ENCODE peak calls at places on chromosomes 5 and 9, in four cellular contexts. One of them, this sample, is unnamed.
A peak's percentile ranks its signal among the peaks of the same experiment; 100 is the strongest.

GRCh38 chr9:38437193-38437823 is 13.1 kb upstream of the IGFBPL1 start:
- DNase-seq in thoracic aorta: no peak
- DNase-seq in ovary: no peak
- DNase-seq in SJSA1: peak; percentile 41
- DNase-seq in this sample: no peak

GRCh38 chr5:54528633-54529032 is 11.1 kb downstream of the SNX18 start:
- DNase-seq in SJSA1: no peak
- DNase-seq in thoracic aorta: no peak
- DNase-seq in ovary: peak; percentile 37
- DNase-seq in this sample: no peak

GRCh38 chr5:159965031-159965837 is 43.7 kb upstream of the TTC1 start:
- DNase-seq in ovary: peak; percentile 62
- DNase-seq in SJSA1: peak; percentile 46
- DNase-seq in thoracic aorta: peak; percentile 9
- DNase-seq in this sample: peak; percentile 50

GRCh38 chr5:71783891-71784290 is 64.8 kb downstream of the CARTPT start:
- DNase-seq in thoracic aorta: no peak
- DNase-seq in ovary: no peak
- DNase-seq in SJSA1: no peak
- DNase-seq in this sample: no peak

GRCh38 chr5:157100140-157100679 is 8.6 kb downstream of the HAVCR2 start:
- DNase-seq in ovary: no peak
- DNase-seq in SJSA1: no peak
- DNase-seq in thoracic aorta: no peak
- DNase-seq in this sample: no peak

GRCh38 chr5:132426525-132427138 is 57.1 kb downstream of the SLC22A5 start:
- DNase-seq in SJSA1: peak; percentile 96
- DNase-seq in thoracic aorta: peak; percentile 68
- DNase-seq in ovary: peak; percentile 50
- DNase-seq in this sample: peak; percentile 45

GRCh38 chr5:179457612-179458011 is 92.7 kb upstream of the RUFY1 start:
- DNase-seq in thoracic aorta: no peak
- DNase-seq in SJSA1: no peak
- DNase-seq in ovary: no peak
- DNase-seq in this sample: no peak

GRCh38 chr9:124163988-124164350 is 93.8 kb upstream of the NEK6 start:
- DNase-seq in thoracic aorta: no peak
- DNase-seq in ovary: no peak
- DNase-seq in SJSA1: no peak
- DNase-seq in this sample: no peak

GRCh38 chr5:150323819-150324218 is 21.1 kb upstream of the ARSI start:
- DNase-seq in ovary: no peak
- DNase-seq in SJSA1: no peak
- DNase-seq in thoracic aorta: no peak
- DNase-seq in this sample: no peak

GRCh38 chr9:69497816-69498215 is 172.8 kb downstream of the ENTREP1 start:
- DNase-seq in SJSA1: no peak
- DNase-seq in ovary: no peak
- DNase-seq in thoracic aorta: no peak
- DNase-seq in this sample: no peak

GRCh38 chr9:113238859-113239231 is 17.5 kb downstream of the SLC31A1 start:
- DNase-seq in SJSA1: no peak
- DNase-seq in thoracic aorta: no peak
- DNase-seq in ovary: no peak
- DNase-seq in this sample: no peak

GRCh38 chr5:145510769-145511168 is 324.4 kb downstream of the PRELID2 start:
- DNase-seq in thoracic aorta: no peak
- DNase-seq in ovary: no peak
- DNase-seq in SJSA1: no peak
- DNase-seq in this sample: no peak

GRCh38 chr5:56900395-56900794 is 9.0 kb upstream of the SETD9 start:
- DNase-seq in thoracic aorta: no peak
- DNase-seq in ovary: no peak
- DNase-seq in SJSA1: no peak
- DNase-seq in this sample: no peak

GRCh38 chr5:38825494-38825893 is 20.3 kb upstream of the OSMR start:
- DNase-seq in SJSA1: no peak
- DNase-seq in ovary: no peak
- DNase-seq in thoracic aorta: no peak
- DNase-seq in this sample: no peak

GRCh38 chr5:36209664-36210063 is 32.1 kb downstream of the NADK2 start:
- DNase-seq in SJSA1: no peak
- DNase-seq in ovary: no peak
- DNase-seq in thoracic aorta: no peak
- DNase-seq in this sample: no peak

GRCh38 chr5:84383816-84384603 is 670 bp downstream of the EDIL3 start:
- DNase-seq in ovary: peak; percentile 20
- DNase-seq in thoracic aorta: no peak
- DNase-seq in SJSA1: peak; percentile 82
- DNase-seq in this sample: peak; percentile 20

GRCh38 chr9:121395558-121395957 is 25.5 kb upstream of the STOM start:
- DNase-seq in ovary: no peak
- DNase-seq in SJSA1: no peak
- DNase-seq in thoracic aorta: no peak
- DNase-seq in this sample: no peak

GRCh38 chr5:125499969-125500368 is 753.5 kb upstream of the ZNF608 start:
- DNase-seq in thoracic aorta: no peak
- DNase-seq in ovary: no peak
- DNase-seq in SJSA1: no peak
- DNase-seq in this sample: no peak

GRCh38 chr5:150307617-150308426 is 5.1 kb upstream of the ARSI start:
- DNase-seq in SJSA1: no peak
- DNase-seq in ovary: no peak
- DNase-seq in thoracic aorta: no peak
- DNase-seq in this sample: no peak

GRCh38 chr5:32217886-32218396 is 43.8 kb upstream of the GOLPH3 start:
- DNase-seq in SJSA1: no peak
- DNase-seq in thoracic aorta: no peak
- DNase-seq in ovary: no peak
- DNase-seq in this sample: peak; percentile 47

GRCh38 chr9:32969270-32969669 is 32.2 kb downstream of the APTX start:
- DNase-seq in ovary: no peak
- DNase-seq in SJSA1: no peak
- DNase-seq in thoracic aorta: no peak
- DNase-seq in this sample: no peak

DNA sequence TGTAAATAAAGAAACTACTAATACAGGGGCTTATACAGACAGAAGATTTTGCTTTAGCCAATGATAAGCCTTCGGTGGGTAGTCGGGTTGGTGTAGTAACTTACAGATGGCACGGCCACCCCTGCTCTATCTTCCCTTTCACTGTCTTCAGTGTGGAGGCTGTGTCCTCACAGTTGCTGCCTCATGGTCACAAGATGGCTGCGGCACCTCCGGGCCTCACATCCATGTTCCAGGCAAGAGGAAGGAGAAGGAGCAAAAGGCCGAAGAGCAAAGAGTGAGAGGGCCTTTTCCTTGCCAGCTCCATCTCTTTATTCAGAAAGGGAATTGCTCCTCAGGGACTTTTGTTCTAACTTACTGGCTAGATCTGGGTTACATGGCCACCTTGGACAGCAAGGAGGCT is 22.2 kb upstream of the IER5L start:
- DNase-seq in ovary: no peak
- DNase-seq in thoracic aorta: no peak
- DNase-seq in SJSA1: no peak
- DNase-seq in this sample: no peak
- H3K27ac ChIP-seq in ovary: no peak overlapping the region
- H3K27ac ChIP-seq in thoracic aorta: no peak overlapping the region
- H3K27ac ChIP-seq in SJSA1: no peak overlapping the region
- H3K27ac ChIP-seq in this sample: no peak overlapping the region

DNA sequence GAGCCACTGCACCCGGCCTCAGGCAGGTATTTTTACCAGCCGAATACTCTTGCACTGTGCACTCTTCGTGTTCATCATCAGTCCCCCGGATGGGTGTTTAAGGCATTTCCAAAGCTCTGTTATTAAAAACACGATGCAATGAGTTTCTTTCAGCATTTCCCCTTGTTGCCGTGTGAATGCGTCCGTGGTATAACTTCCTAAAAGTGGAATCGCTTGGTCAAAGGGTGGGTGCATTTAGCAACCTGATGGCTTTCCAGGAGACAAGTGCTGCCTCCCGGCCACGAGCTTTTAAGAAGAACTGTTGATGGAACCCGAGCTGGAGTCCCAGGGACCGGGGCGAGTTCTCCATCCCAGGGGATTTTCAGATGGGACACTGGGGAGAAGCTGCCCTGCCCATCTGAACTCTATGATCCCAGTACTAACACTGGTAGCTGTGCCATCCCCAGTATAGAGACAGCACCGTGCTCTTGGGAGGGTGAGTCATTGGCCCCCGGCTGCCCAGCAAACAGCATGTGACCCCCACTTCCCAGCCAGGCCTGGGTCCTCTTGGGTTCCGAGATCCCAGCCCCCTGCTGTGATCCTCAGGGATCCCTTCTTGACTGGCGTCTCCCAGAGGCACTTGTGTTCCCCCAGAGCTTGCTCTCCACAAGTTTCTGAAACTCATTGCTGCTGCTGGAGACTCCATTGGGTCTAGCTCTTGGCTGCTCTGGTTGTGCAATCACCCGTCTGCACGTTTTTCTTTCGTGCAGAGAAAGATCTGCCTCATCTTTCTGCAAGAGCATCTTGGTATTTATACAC is 169.5 kb upstream of the IER5L start:
- DNase-seq in ovary: no peak
- DNase-seq in SJSA1: no peak
- DNase-seq in thoracic aorta: no peak
- DNase-seq in this sample: no peak
- H3K27ac ChIP-seq in ovary: no peak overlapping the region
- H3K27ac ChIP-seq in SJSA1: no peak overlapping the region
- H3K27ac ChIP-seq in thoracic aorta: no peak overlapping the region
- H3K27ac ChIP-seq in this sample: no peak overlapping the region

GRCh38 chr9:20559236-20559896 is 62.9 kb downstream of the MLLT3 start:
- DNase-seq in ovary: no peak
- DNase-seq in SJSA1: no peak
- DNase-seq in thoracic aorta: no peak
- DNase-seq in this sample: no peak
- H3K27ac ChIP-seq in ovary: no peak overlapping the region
- H3K27ac ChIP-seq in SJSA1: peak overlapping the region; percentile 87
- H3K27ac ChIP-seq in thoracic aorta: no peak overlapping the region
- H3K27ac ChIP-seq in this sample: no peak overlapping the region

DNA sequence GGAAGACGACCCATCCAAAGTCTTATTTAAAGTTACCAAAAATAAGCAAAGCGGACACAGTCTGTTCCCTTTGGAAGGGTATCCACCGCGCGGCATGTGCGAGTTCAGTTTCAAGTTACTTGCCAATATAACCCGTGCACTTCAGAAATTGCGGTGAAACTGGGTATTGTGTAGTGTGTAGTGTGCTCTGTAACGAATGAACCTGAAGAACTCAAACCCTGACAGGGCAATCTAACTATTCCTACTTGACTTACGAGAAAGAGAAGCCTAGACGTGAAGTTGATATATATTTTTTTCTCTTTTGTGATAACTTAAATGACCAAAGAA is 1.5 kb downstream of the MAN2A1 start:
- DNase-seq in thoracic aorta: no peak
- DNase-seq in ovary: no peak
- DNase-seq in SJSA1: no peak
- DNase-seq in this sample: no peak
- H3K27ac ChIP-seq in thoracic aorta: peak overlapping the region; percentile 97
- H3K27ac ChIP-seq in ovary: no peak overlapping the region
- H3K27ac ChIP-seq in SJSA1: no peak overlapping the region
- H3K27ac ChIP-seq in this sample: peak overlapping the region; percentile 98

DNA sequence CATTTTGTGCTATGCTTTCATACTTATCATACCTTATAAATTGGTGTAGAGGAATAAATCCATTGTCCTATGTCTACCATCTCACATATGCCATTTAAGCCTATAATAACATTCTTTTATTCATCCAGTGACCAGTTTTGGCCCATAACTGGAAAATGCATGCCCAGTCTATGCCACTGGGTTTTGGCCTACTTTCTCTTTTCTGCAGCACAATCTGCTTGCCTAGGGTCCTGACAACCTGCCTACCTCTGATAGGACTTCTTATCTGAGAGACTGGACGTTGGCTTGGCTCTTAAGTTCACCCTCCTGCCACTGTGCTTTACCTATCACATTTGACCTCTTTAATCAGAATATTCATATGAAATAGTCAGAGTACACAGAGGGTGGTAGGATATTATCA is 103.0 kb downstream of the PRR16 start:
- DNase-seq in ovary: no peak
- DNase-seq in thoracic aorta: no peak
- DNase-seq in SJSA1: no peak
- DNase-seq in this sample: no peak
- H3K27ac ChIP-seq in ovary: no peak overlapping the region
- H3K27ac ChIP-seq in thoracic aorta: no peak overlapping the region
- H3K27ac ChIP-seq in SJSA1: no peak overlapping the region
- H3K27ac ChIP-seq in this sample: no peak overlapping the region

GRCh38 chr9:95821999-95822398 is 53.5 kb upstream of the ERCC6L2 start:
- DNase-seq in ovary: no peak
- DNase-seq in thoracic aorta: no peak
- DNase-seq in SJSA1: no peak
- DNase-seq in this sample: no peak
- H3K27ac ChIP-seq in ovary: no peak overlapping the region
- H3K27ac ChIP-seq in thoracic aorta: no peak overlapping the region
- H3K27ac ChIP-seq in SJSA1: no peak overlapping the region
- H3K27ac ChIP-seq in this sample: no peak overlapping the region